ENCODE peak calls at places on chromosomes 2 and 18, in ten cellular contexts. One of them, this sample, is unnamed.

GRCh38 chr2:10304458-10305253 is 2.0 kb downstream of the HPCAL1 start:
- DNase-seq in sigmoid colon: no peak
- DNase-seq in suprapubic skin: no peak
- DNase-seq in OCI-LY7: no peak
- DNase-seq in tibial nerve: no peak
- DNase-seq in IMR-90: no peak
- DNase-seq in SJSA1: no peak
- DNase-seq in breast epithelium: no peak
- DNase-seq in aorta: no peak
- DNase-seq in GM23338: peak; percentile 43
- DNase-seq in this sample: no peak

GRCh38 chr2:180291060-180291459 is 284.0 kb upstream of the CWC22 start:
- DNase-seq in sigmoid colon: no peak
- DNase-seq in suprapubic skin: no peak
- DNase-seq in OCI-LY7: no peak
- DNase-seq in tibial nerve: no peak
- DNase-seq in IMR-90: peak; percentile 60
- DNase-seq in SJSA1: no peak
- DNase-seq in breast epithelium: no peak
- DNase-seq in aorta: no peak
- DNase-seq in GM23338: no peak
- DNase-seq in this sample: no peak

GRCh38 chr2:164079258-164079657 is 343.4 kb upstream of the FIGN start:
- DNase-seq in sigmoid colon: no peak
- DNase-seq in suprapubic skin: no peak
- DNase-seq in OCI-LY7: no peak
- DNase-seq in tibial nerve: no peak
- DNase-seq in IMR-90: no peak
- DNase-seq in SJSA1: no peak
- DNase-seq in breast epithelium: no peak
- DNase-seq in aorta: no peak
- DNase-seq in GM23338: no peak
- DNase-seq in this sample: no peak

GRCh38 chr2:10124538-10125045 is 2.1 kb downstream of the RRM2 start:
- DNase-seq in sigmoid colon: peak; percentile 59
- DNase-seq in suprapubic skin: no peak
- DNase-seq in OCI-LY7: peak; percentile 83
- DNase-seq in tibial nerve: no peak
- DNase-seq in IMR-90: peak; percentile 82
- DNase-seq in SJSA1: peak; percentile 64
- DNase-seq in breast epithelium: no peak
- DNase-seq in aorta: no peak
- DNase-seq in GM23338: peak; percentile 78
- DNase-seq in this sample: peak; percentile 65

GRCh38 chr18:28007841-28008240 is 169.1 kb downstream of the CDH2 start:
- DNase-seq in sigmoid colon: no peak
- DNase-seq in suprapubic skin: no peak
- DNase-seq in OCI-LY7: no peak
- DNase-seq in tibial nerve: no peak
- DNase-seq in IMR-90: peak; percentile 18
- DNase-seq in SJSA1: no peak
- DNase-seq in breast epithelium: no peak
- DNase-seq in aorta: no peak
- DNase-seq in GM23338: no peak
- DNase-seq in this sample: no peak

GRCh38 chr2:149080964-149081363 is 42.5 kb downstream of the LYPD6B start:
- DNase-seq in sigmoid colon: no peak
- DNase-seq in suprapubic skin: no peak
- DNase-seq in OCI-LY7: no peak
- DNase-seq in tibial nerve: no peak
- DNase-seq in IMR-90: no peak
- DNase-seq in SJSA1: no peak
- DNase-seq in breast epithelium: no peak
- DNase-seq in aorta: no peak
- DNase-seq in GM23338: peak; percentile 82
- DNase-seq in this sample: no peak

GRCh38 chr18:79771446-79772107 is 26.2 kb upstream of the KCNG2 start:
- DNase-seq in sigmoid colon: peak; percentile 63
- DNase-seq in suprapubic skin: peak; percentile 47
- DNase-seq in OCI-LY7: no peak
- DNase-seq in tibial nerve: no peak
- DNase-seq in IMR-90: no peak
- DNase-seq in SJSA1: no peak
- DNase-seq in breast epithelium: no peak
- DNase-seq in aorta: peak; percentile 32
- DNase-seq in GM23338: no peak
- DNase-seq in this sample: no peak

GRCh38 chr2:17300141-17300540 is 218.1 kb downstream of the RAD51AP2 start:
- DNase-seq in sigmoid colon: no peak
- DNase-seq in suprapubic skin: no peak
- DNase-seq in OCI-LY7: no peak
- DNase-seq in tibial nerve: no peak
- DNase-seq in IMR-90: peak; percentile 80
- DNase-seq in SJSA1: peak; percentile 7
- DNase-seq in breast epithelium: no peak
- DNase-seq in aorta: no peak
- DNase-seq in GM23338: no peak
- DNase-seq in this sample: no peak

GRCh38 chr2:6877402-6878305 is at the start of gene RSAD2:
- DNase-seq in sigmoid colon: no peak
- DNase-seq in suprapubic skin: no peak
- DNase-seq in OCI-LY7: no peak
- DNase-seq in tibial nerve: no peak
- DNase-seq in IMR-90: peak; percentile 16
- DNase-seq in SJSA1: no peak
- DNase-seq in breast epithelium: no peak
- DNase-seq in aorta: peak; percentile 47
- DNase-seq in GM23338: no peak
- DNase-seq in this sample: peak; percentile 56

GRCh38 chr2:6880200-6880733 is 2.7 kb downstream of the RSAD2 start:
- DNase-seq in sigmoid colon: no peak
- DNase-seq in suprapubic skin: no peak
- DNase-seq in OCI-LY7: no peak
- DNase-seq in tibial nerve: no peak
- DNase-seq in IMR-90: no peak
- DNase-seq in SJSA1: no peak
- DNase-seq in breast epithelium: no peak
- DNase-seq in aorta: no peak
- DNase-seq in GM23338: no peak
- DNase-seq in this sample: no peak

GRCh38 chr2:6881036-6881435 is 3.5 kb downstream of the RSAD2 start:
- DNase-seq in sigmoid colon: no peak
- DNase-seq in suprapubic skin: no peak
- DNase-seq in OCI-LY7: no peak
- DNase-seq in tibial nerve: no peak
- DNase-seq in IMR-90: no peak
- DNase-seq in SJSA1: no peak
- DNase-seq in breast epithelium: no peak
- DNase-seq in aorta: no peak
- DNase-seq in GM23338: no peak
- DNase-seq in this sample: no peak

GRCh38 chr2:6881516-6881915 is 3.9 kb downstream of the RSAD2 start:
- DNase-seq in sigmoid colon: no peak
- DNase-seq in suprapubic skin: no peak
- DNase-seq in OCI-LY7: no peak
- DNase-seq in tibial nerve: no peak
- DNase-seq in IMR-90: no peak
- DNase-seq in SJSA1: no peak
- DNase-seq in breast epithelium: no peak
- DNase-seq in aorta: no peak
- DNase-seq in GM23338: no peak
- DNase-seq in this sample: no peak

DNA sequence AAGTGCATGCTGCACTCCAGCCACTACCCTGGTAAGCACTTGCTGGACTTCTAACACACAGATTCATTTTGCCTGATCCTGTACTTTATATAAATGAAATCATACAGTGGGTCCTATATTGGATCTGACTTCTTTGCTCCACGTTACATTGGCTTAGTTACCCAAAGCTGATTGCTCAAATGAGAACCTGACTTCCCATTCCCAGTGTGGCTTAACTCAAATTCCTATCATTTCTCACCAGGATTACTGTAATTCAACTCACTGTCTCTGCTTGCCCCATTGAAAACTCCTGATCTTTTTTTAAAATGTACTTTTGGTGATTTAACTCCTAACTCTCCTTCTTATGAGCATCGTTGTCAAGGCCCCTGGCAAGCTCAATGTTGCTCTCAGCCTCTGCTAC is 1.4 kb downstream of the RSAD2 start:
- DNase-seq in sigmoid colon: no peak
- DNase-seq in suprapubic skin: no peak
- DNase-seq in OCI-LY7: no peak
- DNase-seq in tibial nerve: no peak
- DNase-seq in IMR-90: no peak
- DNase-seq in SJSA1: no peak
- DNase-seq in breast epithelium: no peak
- DNase-seq in aorta: no peak
- DNase-seq in GM23338: no peak
- DNase-seq in this sample: no peak
- H3K4me3 ChIP-seq in sigmoid colon: no peak overlapping the region
- H3K4me3 ChIP-seq in suprapubic skin: no peak overlapping the region
- H3K4me3 ChIP-seq in OCI-LY7: no peak overlapping the region
- H3K4me3 ChIP-seq in tibial nerve: no peak overlapping the region
- H3K4me3 ChIP-seq in IMR-90: no peak overlapping the region
- H3K4me3 ChIP-seq in SJSA1: no peak overlapping the region
- H3K4me3 ChIP-seq in breast epithelium: no peak overlapping the region
- H3K4me3 ChIP-seq in aorta: no peak overlapping the region
- H3K4me3 ChIP-seq in GM23338: no peak overlapping the region
- H3K4me3 ChIP-seq in this sample: peak overlapping the region; percentile 17

GRCh38 chr2:228065686-228066085 is 115.8 kb downstream of the SPHKAP start:
- DNase-seq in sigmoid colon: no peak
- DNase-seq in suprapubic skin: no peak
- DNase-seq in OCI-LY7: no peak
- DNase-seq in tibial nerve: no peak
- DNase-seq in IMR-90: no peak
- DNase-seq in SJSA1: no peak
- DNase-seq in breast epithelium: no peak
- DNase-seq in aorta: no peak
- DNase-seq in GM23338: no peak
- DNase-seq in this sample: no peak

GRCh38 chr2:228063558-228063957 is 117.9 kb downstream of the SPHKAP start:
- DNase-seq in sigmoid colon: no peak
- DNase-seq in suprapubic skin: no peak
- DNase-seq in OCI-LY7: no peak
- DNase-seq in tibial nerve: no peak
- DNase-seq in IMR-90: no peak
- DNase-seq in SJSA1: no peak
- DNase-seq in breast epithelium: no peak
- DNase-seq in aorta: no peak
- DNase-seq in GM23338: no peak
- DNase-seq in this sample: no peak

GRCh38 chr2:228064796-228065315 is 116.6 kb downstream of the SPHKAP start:
- DNase-seq in sigmoid colon: no peak
- DNase-seq in suprapubic skin: no peak
- DNase-seq in OCI-LY7: no peak
- DNase-seq in tibial nerve: no peak
- DNase-seq in IMR-90: no peak
- DNase-seq in SJSA1: no peak
- DNase-seq in breast epithelium: no peak
- DNase-seq in aorta: no peak
- DNase-seq in GM23338: no peak
- DNase-seq in this sample: no peak

GRCh38 chr2:228066416-228066815 is 115.1 kb downstream of the SPHKAP start:
- DNase-seq in sigmoid colon: no peak
- DNase-seq in suprapubic skin: no peak
- DNase-seq in OCI-LY7: no peak
- DNase-seq in tibial nerve: no peak
- DNase-seq in IMR-90: no peak
- DNase-seq in SJSA1: no peak
- DNase-seq in breast epithelium: no peak
- DNase-seq in aorta: no peak
- DNase-seq in GM23338: peak; percentile 2
- DNase-seq in this sample: no peak

GRCh38 chr2:228067309-228067708 is 114.2 kb downstream of the SPHKAP start:
- DNase-seq in sigmoid colon: no peak
- DNase-seq in suprapubic skin: no peak
- DNase-seq in OCI-LY7: no peak
- DNase-seq in tibial nerve: no peak
- DNase-seq in IMR-90: no peak
- DNase-seq in SJSA1: no peak
- DNase-seq in breast epithelium: no peak
- DNase-seq in aorta: no peak
- DNase-seq in GM23338: no peak
- DNase-seq in this sample: no peak
- H3K27ac ChIP-seq in sigmoid colon: no peak overlapping the region
- H3K27ac ChIP-seq in suprapubic skin: no peak overlapping the region
- H3K27ac ChIP-seq in OCI-LY7: no peak overlapping the region
- H3K27ac ChIP-seq in tibial nerve: no peak overlapping the region
- H3K27ac ChIP-seq in IMR-90: no peak overlapping the region
- H3K27ac ChIP-seq in SJSA1: no peak overlapping the region
- H3K27ac ChIP-seq in breast epithelium: no peak overlapping the region
- H3K27ac ChIP-seq in aorta: no peak overlapping the region
- H3K27ac ChIP-seq in GM23338: no peak overlapping the region
- H3K27ac ChIP-seq in this sample: no peak overlapping the region

GRCh38 chr2:25971596-25971995 is 10.7 kb downstream of the KIF3C start:
- DNase-seq in sigmoid colon: no peak
- DNase-seq in suprapubic skin: no peak
- DNase-seq in OCI-LY7: no peak
- DNase-seq in tibial nerve: no peak
- DNase-seq in IMR-90: no peak
- DNase-seq in SJSA1: no peak
- DNase-seq in breast epithelium: no peak
- DNase-seq in aorta: no peak
- DNase-seq in GM23338: no peak
- DNase-seq in this sample: no peak
- H3K36me3 ChIP-seq in sigmoid colon: no peaks in the 10 kb centered on the region
- H3K36me3 ChIP-seq in suprapubic skin: no peaks in the 10 kb centered on the region
- H3K36me3 ChIP-seq in OCI-LY7: no peaks in the 10 kb centered on the region
- H3K36me3 ChIP-seq in tibial nerve: no peaks in the 10 kb centered on the region
- H3K36me3 ChIP-seq in IMR-90: peaks cover 7% of the 10 kb centered on the region
- H3K36me3 ChIP-seq in SJSA1: no peaks in the 10 kb centered on the region
- H3K36me3 ChIP-seq in breast epithelium: no peaks in the 10 kb centered on the region
- H3K36me3 ChIP-seq in aorta: no peaks in the 10 kb centered on the region
- H3K36me3 ChIP-seq in GM23338: peaks cover 9% of the 10 kb centered on the region
- H3K36me3 ChIP-seq in this sample: no peaks in the 10 kb centered on the region

DNA sequence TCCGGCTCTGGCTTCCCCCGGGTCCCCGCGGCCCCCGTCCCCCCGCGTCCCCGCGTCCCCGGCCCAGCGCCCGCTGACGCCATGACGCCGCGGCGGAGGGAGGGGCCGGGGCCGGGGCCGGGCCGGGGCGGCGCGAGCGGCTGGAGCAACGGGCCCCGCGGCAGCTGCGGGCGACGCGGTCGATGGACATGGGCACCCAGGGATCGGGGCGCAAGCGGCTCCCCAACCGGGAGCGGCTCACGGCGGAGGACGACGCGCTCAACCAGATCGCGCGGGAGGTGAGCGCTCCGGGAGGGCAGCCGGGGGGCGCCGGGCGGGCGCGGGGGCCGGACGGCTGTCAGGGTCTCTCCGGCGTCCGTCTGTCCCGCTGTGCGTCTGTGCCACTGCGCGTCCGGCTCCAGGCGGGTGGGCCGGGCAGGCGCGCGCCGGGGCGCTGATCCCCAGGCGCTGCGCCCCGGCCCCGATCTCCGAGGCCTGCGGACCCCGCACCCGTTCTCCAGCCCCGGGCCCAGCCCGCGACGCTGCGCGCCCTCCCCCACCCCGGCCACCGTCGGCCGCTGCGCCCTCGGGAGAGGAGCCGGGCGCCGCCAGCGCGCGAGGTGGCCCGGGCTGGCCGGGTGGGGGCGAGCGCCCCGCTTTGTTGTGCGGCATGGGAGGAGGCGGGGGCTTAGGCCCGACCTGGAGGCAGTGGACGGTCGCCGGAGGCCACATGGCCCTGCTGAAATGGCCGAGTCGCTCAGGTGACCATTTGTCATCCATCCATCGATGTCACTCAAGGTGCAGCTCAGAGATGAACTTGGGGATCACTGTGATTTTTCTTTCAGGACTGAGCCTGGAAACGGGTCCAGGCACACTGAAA is at the start of gene LRRFIP1:
- DNase-seq in sigmoid colon: peak; percentile 72
- DNase-seq in suprapubic skin: no peak
- DNase-seq in OCI-LY7: no peak
- DNase-seq in tibial nerve: no peak
- DNase-seq in IMR-90: no peak
- DNase-seq in SJSA1: no peak
- DNase-seq in breast epithelium: no peak
- DNase-seq in aorta: no peak
- DNase-seq in GM23338: peak; percentile 62
- DNase-seq in this sample: peak; percentile 23
- H3K4me3 ChIP-seq in sigmoid colon: peak within 1 kb of the TSS; percentile 93
- H3K4me3 ChIP-seq in suprapubic skin: peak within 1 kb of the TSS; percentile 83
- H3K4me3 ChIP-seq in OCI-LY7: no peak within 1 kb of the TSS
- H3K4me3 ChIP-seq in tibial nerve: peak within 1 kb of the TSS; percentile 34
- H3K4me3 ChIP-seq in IMR-90: peak within 1 kb of the TSS; percentile 90
- H3K4me3 ChIP-seq in SJSA1: peak within 1 kb of the TSS; percentile 97
- H3K4me3 ChIP-seq in breast epithelium: peak within 1 kb of the TSS; percentile 64
- H3K4me3 ChIP-seq in aorta: peak within 1 kb of the TSS; percentile 91
- H3K4me3 ChIP-seq in GM23338: peak within 1 kb of the TSS; percentile 72
- H3K4me3 ChIP-seq in this sample: peak within 1 kb of the TSS; percentile 6

This sample was measured in naive thymus-derived CD4-positive, alpha-beta T cell.